ENCODE peak calls at places on chromosomes 7 and 10, in seven cellular contexts. Z is heart left ventricle, T is endothelial cell of umbilical vein, Y is A549, P is IMR-90, A is uterus, M is suprapubic skin. F is an unnamed sample.
A peak's percentile ranks its signal among the peaks of the same experiment; 100 is the strongest.

GRCh38 chr10:49568235-49568634 is 29.3 kb upstream of the ERCC6 start:
- DNase-seq in Z (no peak), P (peak; percentile 11), A (no peak), M (no peak), T (no peak), Y (no peak), F (no peak)

GRCh38 chr7:91128574-91129348 is 135.5 kb upstream of the FZD1 start:
- DNase-seq in Y (no peak), P (peak; percentile 38), M (no peak), T (no peak), A (no peak), Z (no peak), F (no peak)

GRCh38 chr10:18328941-18329340 is 188.7 kb downstream of the CACNB2 start:
- DNase-seq in M (no peak), A (no peak), T (no peak), Z (no peak), P (no peak), Y (no peak), F (no peak)

GRCh38 chr7:157011333-157012112 is 1.1 kb upstream of the MNX1 start:
- DNase-seq in M (peak; percentile 49), Y (no peak), T (no peak), Z (no peak), A (no peak), P (no peak), F (no peak)

GRCh38 chr7:105270117-105270516 is 118.6 kb downstream of the SRPK2 start:
- DNase-seq in A (no peak), M (no peak), P (no peak), T (no peak), Z (no peak), Y (no peak), F (no peak)

GRCh38 chr10:124909563-124909962 is 32.4 kb upstream of the ZRANB1 start:
- DNase-seq in P (no peak), Z (no peak), Y (no peak), M (no peak), T (no peak), A (no peak), F (peak; percentile 18)

GRCh38 chr7:148914208-148914777 is 30.2 kb upstream of the EZH2 start:
- DNase-seq in M (peak; percentile 40), A (no peak), P (peak; percentile 85), Y (peak; percentile 41), Z (no peak), T (no peak), F (no peak)

GRCh38 chr10:55287346-55287745 is 486.3 kb upstream of the PCDH15 start:
- DNase-seq in Z (no peak), T (peak; percentile 2), Y (no peak), A (no peak), P (no peak), M (no peak), F (no peak)

GRCh38 chr10:77888356-77888703 is 38.2 kb downstream of the DLG5 start:
- DNase-seq in T (no peak), P (no peak), M (no peak), Y (no peak), Z (no peak), A (no peak), F (no peak)

GRCh38 chr7:491958-492713 is 27.5 kb downstream of the PDGFA start:
- DNase-seq in A (no peak), T (no peak), Z (peak; percentile 43), Y (no peak), M (peak; percentile 41), P (no peak), F (no peak)

GRCh38 chr10:34780818-34781380 is 34.2 kb downstream of the PARD3 start:
- DNase-seq in T (peak; percentile 73), Y (no peak), P (peak; percentile 63), A (peak; percentile 75), Z (peak; percentile 71), M (no peak), F (no peak)

GRCh38 chr7:31082017-31082416 is 29.9 kb downstream of the ADCYAP1R1 start:
- DNase-seq in Z (peak; percentile 12), P (no peak), Y (no peak), T (no peak), A (no peak), M (no peak), F (no peak)

GRCh38 chr10:7541137-7542087 is 125.4 kb downstream of the ITIH5 start:
- DNase-seq in M (no peak), Z (peak; percentile 76), Y (no peak), T (no peak), P (peak; percentile 2), A (peak; percentile 79), F (no peak)

GRCh38 chr10:96910488-96911395 is 78.6 kb downstream of the LCOR start:
- DNase-seq in A (no peak), Z (no peak), T (peak; percentile 64), Y (peak; percentile 64), M (no peak), P (peak; percentile 35), F (no peak)

GRCh38 chr7:83478601-83479000 is 170.3 kb downstream of the SEMA3E start:
- DNase-seq in A (no peak), Z (no peak), M (no peak), T (no peak), P (no peak), Y (no peak), F (no peak)

GRCh38 chr10:121823993-121824463 is 103.8 kb downstream of the ATE1 start:
- DNase-seq in Y (peak; percentile 44), Z (no peak), M (no peak), P (peak; percentile 46), T (peak; percentile 54), A (no peak), F (no peak)

GRCh38 chr7:2607122-2607912 is 24.5 kb upstream of the TTYH3 start:
- DNase-seq in Y (no peak), P (no peak), M (peak; percentile 88), Z (peak; percentile 86), A (no peak), T (peak; percentile 42), F (peak; percentile 95)

GRCh38 chr10:124745257-124745656 is 1.1 kb upstream of the FAM53B start:
- DNase-seq in M (no peak), P (no peak), Y (no peak), A (no peak), Z (no peak), T (no peak), F (no peak)

DNA sequence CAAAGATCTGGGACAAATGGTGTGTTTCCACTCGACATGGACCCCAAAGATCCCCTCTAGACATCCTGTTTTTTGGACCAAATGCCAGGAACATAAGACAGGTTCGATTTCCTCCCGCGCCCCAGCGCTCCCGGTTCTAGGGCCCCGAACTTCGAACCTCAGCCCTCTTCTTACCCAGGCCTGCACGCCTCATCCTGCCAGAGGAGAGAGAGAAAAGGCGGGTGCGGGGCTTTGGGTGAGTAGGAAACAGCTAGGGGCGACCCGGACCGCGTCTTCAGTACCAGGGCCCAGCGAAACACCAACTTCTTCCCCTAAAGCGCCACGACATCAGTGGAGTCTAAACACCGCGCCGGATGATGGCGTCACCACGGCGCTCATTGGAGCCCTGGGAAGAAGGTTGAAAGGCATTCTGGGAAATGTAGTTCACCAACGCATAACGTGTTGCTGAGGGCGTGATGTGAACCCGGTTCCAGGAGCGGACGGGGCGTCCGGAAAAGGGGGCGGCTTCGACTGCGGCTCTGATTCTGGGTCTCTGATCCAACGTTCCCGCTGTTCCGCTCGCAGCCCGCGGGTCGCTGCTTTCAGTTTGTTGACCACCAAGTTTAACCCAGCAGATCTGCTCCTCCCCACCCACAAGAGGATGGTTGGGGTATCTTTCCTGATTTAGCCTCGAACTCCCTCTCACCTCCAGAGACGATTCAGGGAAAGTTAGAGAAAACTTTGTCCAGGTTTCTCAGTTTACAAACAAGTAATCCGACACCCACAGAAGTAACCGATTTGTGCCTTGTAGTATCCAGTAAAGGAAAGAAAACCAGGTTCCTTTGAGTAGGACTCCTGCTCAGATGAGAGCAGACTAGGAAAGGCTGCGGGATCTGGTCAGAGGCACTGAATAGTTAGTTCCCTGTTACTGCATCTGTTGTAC is at the start of gene BET1:
- DNase-seq in T (peak; percentile 96), A (peak; percentile 93), P (peak; percentile 97), M (peak; percentile 97), Z (peak; percentile 96), Y (peak; percentile 95), F (peak; percentile 99)
- TF ChIP-seq POLR2A in T (peak; percentile 66), A (peak; percentile 69), P (peak; percentile 84), M (peak; percentile 62), Z (peak; percentile 74), Y (peak; percentile 68), F (no peak)

DNA sequence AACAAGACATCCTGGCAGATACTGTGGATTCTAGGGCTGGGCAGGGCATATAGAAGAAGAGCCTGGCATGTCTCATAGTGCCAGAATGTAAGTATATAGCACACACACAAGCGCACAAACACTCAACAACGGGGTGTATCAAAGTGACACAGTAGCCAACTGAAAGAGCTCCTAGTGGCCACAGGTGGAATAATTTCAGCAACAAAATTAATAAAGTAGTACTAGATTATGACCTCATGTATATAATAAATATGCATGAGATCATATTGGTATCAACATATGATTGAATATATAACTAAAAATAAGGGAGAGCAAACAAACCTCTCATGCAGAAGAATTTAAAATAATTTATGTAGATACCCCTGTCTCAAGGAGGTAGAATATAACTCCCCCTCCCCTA is 72.4 kb upstream of the CXCL12 start:
- DNase-seq in A (no peak), P (no peak), Z (no peak), T (no peak), M (no peak), Y (no peak), F (no peak)
- TF ChIP-seq CTCF in A (no peak), P (peak; percentile 4), Z (peak; percentile 25), T (no peak), M (no peak), Y (no peak), F (no peak)

GRCh38 chr10:104253576-104254410 is 899 bp upstream of the GSTO1 start:
- DNase-seq in A (no peak), P (peak; percentile 56), Y (no peak), M (no peak), Z (no peak), T (no peak), F (no peak)

GRCh38 chr10:104251443-104251842 is 3.2 kb upstream of the GSTO1 start:
- DNase-seq in Y (no peak), T (no peak), Z (no peak), M (no peak), P (no peak), A (no peak), F (no peak)

GRCh38 chr10:104252349-104252748 is 2.3 kb upstream of the GSTO1 start:
- DNase-seq in A (no peak), M (no peak), Y (no peak), Z (no peak), P (no peak), T (no peak), F (no peak)

GRCh38 chr10:104254493-104255243 is at the start of gene GSTO1:
- DNase-seq in P (peak; percentile 76), Z (peak; percentile 92), A (peak; percentile 83), M (peak; percentile 92), Y (peak; percentile 79), T (peak; percentile 64), F (peak; percentile 97)

DNA sequence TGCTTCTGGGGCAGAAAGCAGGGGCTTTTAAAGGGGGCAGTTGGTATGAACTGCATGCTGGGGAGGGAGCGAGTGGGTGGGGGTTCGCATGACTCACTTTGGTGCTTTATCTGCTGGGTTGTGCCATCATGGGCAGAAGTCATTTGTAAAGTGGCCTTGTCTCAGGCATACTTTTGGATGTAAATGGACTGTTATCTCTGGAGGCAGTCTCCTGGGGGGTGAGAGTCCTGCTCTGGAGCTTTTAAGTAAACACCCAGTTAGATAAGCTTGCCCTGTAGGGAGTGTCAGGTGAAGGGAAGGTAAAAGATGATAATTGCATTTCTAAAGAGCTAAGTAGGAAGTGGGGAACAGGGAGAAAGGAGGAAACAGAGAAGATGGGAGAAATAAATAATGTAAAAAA is 1.6 kb upstream of the GSTO1 start:
- DNase-seq in Z (no peak), M (no peak), A (no peak), T (no peak), Y (no peak), P (no peak), F (no peak)
- H3K4me3 ChIP-seq in Z (no peak overlapping the region), M (no peak overlapping the region), A (no peak overlapping the region), T (no peak overlapping the region), Y (no peak overlapping the region), P (no peak overlapping the region), F (no peak overlapping the region)

GRCh38 chr7:100674441-100675407 is 1.2 kb downstream of the GNB2 start:
- DNase-seq in Y (no peak), A (no peak), T (peak; percentile 42), Z (peak; percentile 75), M (peak; percentile 82), P (no peak), F (peak; percentile 90)
- TF ChIP-seq POLR2A in Y (no peak), A (no peak), T (peak; percentile 5), Z (no peak), M (no peak), P (no peak), F (no peak)

F was measured in lower leg skin.